ENCODE peak calls at places on chromosome 14, in six cellular contexts. One of them, this sample, is unnamed.

GRCh38 chr14:24673534-24674203 is 39.7 kb upstream of the GZMB start:
- DNase-seq in HepG2: no peak
- DNase-seq in A549: no peak
- DNase-seq in IMR-90: no peak
- DNase-seq in H1: no peak
- DNase-seq in GM12878: peak
- DNase-seq in this sample: no peak

GRCh38 chr14:106201376-106201775 is 675.0 kb downstream of the TMEM121 start:
- DNase-seq in A549: no peak
- DNase-seq in HepG2: no peak
- DNase-seq in GM12878: no peak
- DNase-seq in H1: no peak
- DNase-seq in IMR-90: no peak
- DNase-seq in this sample: no peak

GRCh38 chr14:60720962-60721330 is 3.2 kb downstream of the SIX4 start:
- DNase-seq in IMR-90: no peak
- DNase-seq in GM12878: no peak
- DNase-seq in H1: no peak
- DNase-seq in A549: no peak
- DNase-seq in HepG2: peak
- DNase-seq in this sample: no peak

GRCh38 chr14:38958589-38958988 is 144.4 kb downstream of the SEC23A start:
- DNase-seq in A549: no peak
- DNase-seq in GM12878: no peak
- DNase-seq in HepG2: no peak
- DNase-seq in H1: no peak
- DNase-seq in IMR-90: no peak
- DNase-seq in this sample: no peak

GRCh38 chr14:98234208-98234607 is 1037.8 kb downstream of the BCL11B start:
- DNase-seq in HepG2: no peak
- DNase-seq in H1: no peak
- DNase-seq in IMR-90: no peak
- DNase-seq in A549: no peak
- DNase-seq in GM12878: no peak
- DNase-seq in this sample: no peak

GRCh38 chr14:24398298-24398942 is 383 bp upstream of the NYNRIN start:
- DNase-seq in A549: no peak
- DNase-seq in IMR-90: no peak
- DNase-seq in GM12878: no peak
- DNase-seq in HepG2: no peak
- DNase-seq in H1: no peak
- DNase-seq in this sample: no peak

GRCh38 chr14:85159726-85160125 is 370.2 kb upstream of the FLRT2 start:
- DNase-seq in GM12878: no peak
- DNase-seq in HepG2: no peak
- DNase-seq in H1: no peak
- DNase-seq in IMR-90: no peak
- DNase-seq in A549: no peak
- DNase-seq in this sample: no peak

GRCh38 chr14:56196274-56196673 is 78.1 kb downstream of the PELI2 start:
- DNase-seq in H1: no peak
- DNase-seq in GM12878: no peak
- DNase-seq in HepG2: no peak
- DNase-seq in A549: no peak
- DNase-seq in IMR-90: peak
- DNase-seq in this sample: no peak

GRCh38 chr14:66003082-66003740 is 483.0 kb upstream of the CCDC196 start:
- DNase-seq in H1: no peak
- DNase-seq in A549: no peak
- DNase-seq in HepG2: no peak
- DNase-seq in IMR-90: no peak
- DNase-seq in GM12878: no peak
- DNase-seq in this sample: no peak

GRCh38 chr14:39318574-39318973 is 84.9 kb downstream of the MIA2 start:
- DNase-seq in H1: no peak
- DNase-seq in A549: no peak
- DNase-seq in GM12878: no peak
- DNase-seq in IMR-90: peak
- DNase-seq in HepG2: no peak
- DNase-seq in this sample: no peak

GRCh38 chr14:101182476-101182875 is 279.0 kb upstream of the RTL1 start:
- DNase-seq in A549: no peak
- DNase-seq in GM12878: no peak
- DNase-seq in IMR-90: no peak
- DNase-seq in HepG2: no peak
- DNase-seq in H1: no peak
- DNase-seq in this sample: no peak

GRCh38 chr14:92362781-92363235 is 39.8 kb downstream of the SLC24A4 start:
- DNase-seq in IMR-90: peak
- DNase-seq in GM12878: no peak
- DNase-seq in H1: no peak
- DNase-seq in HepG2: no peak
- DNase-seq in A549: peak
- DNase-seq in this sample: no peak

DNA sequence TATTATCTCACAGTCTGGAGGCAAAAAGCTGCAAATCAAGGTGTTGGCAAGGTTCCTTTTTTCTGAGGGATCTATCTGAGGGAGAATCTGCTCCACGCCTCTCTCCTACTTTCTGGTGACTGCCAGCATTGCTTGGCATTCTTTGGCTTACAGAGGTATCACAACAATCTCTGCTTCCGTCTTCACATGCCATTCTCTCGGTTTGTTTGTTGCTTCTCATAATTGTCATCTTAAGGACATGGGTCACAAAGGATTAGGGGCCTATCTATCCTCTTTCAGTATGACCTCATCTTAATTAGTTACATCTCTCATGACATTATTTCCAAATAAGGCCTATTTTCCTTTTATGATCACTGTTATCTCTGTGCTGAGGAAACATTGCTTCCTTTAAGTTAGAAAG is 345.0 kb downstream of the FOXG1 start:
- DNase-seq in IMR-90: no peak
- DNase-seq in HepG2: no peak
- DNase-seq in H1: no peak
- DNase-seq in A549: no peak
- DNase-seq in GM12878: no peak
- DNase-seq in this sample: no peak
- TF ChIP-seq RFX5 in IMR-90: no peak
- TF ChIP-seq RFX5 in HepG2: no peak
- TF ChIP-seq RFX5 in H1: no peak
- TF ChIP-seq RFX5 in A549: no peak
- TF ChIP-seq RFX5 in GM12878: no peak
- TF ChIP-seq RFX5 in this sample: no peak

GRCh38 chr14:53955671-53956426 is 776 bp downstream of the BMP4 start:
- DNase-seq in H1: no peak
- DNase-seq in HepG2: peak
- DNase-seq in IMR-90: no peak
- DNase-seq in A549: no peak
- DNase-seq in GM12878: no peak
- DNase-seq in this sample: no peak

GRCh38 chr14:53955234-53955556 is 1.4 kb downstream of the BMP4 start:
- DNase-seq in A549: no peak
- DNase-seq in HepG2: no peak
- DNase-seq in GM12878: no peak
- DNase-seq in IMR-90: no peak
- DNase-seq in H1: no peak
- DNase-seq in this sample: no peak

GRCh38 chr14:53957739-53958138 is 1.1 kb upstream of the BMP4 start:
- DNase-seq in GM12878: no peak
- DNase-seq in A549: no peak
- DNase-seq in IMR-90: no peak
- DNase-seq in H1: no peak
- DNase-seq in HepG2: peak
- DNase-seq in this sample: no peak

GRCh38 chr14:53954551-53955233 is 1.9 kb downstream of the BMP4 start:
- DNase-seq in A549: no peak
- DNase-seq in IMR-90: peak
- DNase-seq in H1: no peak
- DNase-seq in HepG2: no peak
- DNase-seq in GM12878: no peak
- DNase-seq in this sample: no peak

GRCh38 chr14:53956427-53957201 is at the start of gene BMP4:
- DNase-seq in HepG2: peak
- DNase-seq in GM12878: no peak
- DNase-seq in IMR-90: peak
- DNase-seq in A549: no peak
- DNase-seq in H1: peak
- DNase-seq in this sample: peak
- TF ChIP-seq POLR2A in HepG2: peak
- TF ChIP-seq POLR2A in GM12878: peak
- TF ChIP-seq POLR2A in IMR-90: no peak
- TF ChIP-seq POLR2A in A549: peak
- TF ChIP-seq POLR2A in H1: no peak
- TF ChIP-seq POLR2A in this sample: no peak

GRCh38 chr14:95707327-95707726 is 6.6 kb downstream of the TCL1A start:
- DNase-seq in GM12878: no peak
- DNase-seq in HepG2: no peak
- DNase-seq in H1: no peak
- DNase-seq in IMR-90: no peak
- DNase-seq in A549: no peak
- DNase-seq in this sample: no peak

GRCh38 chr14:95703341-95703740 is 10.6 kb downstream of the TCL1A start:
- DNase-seq in IMR-90: no peak
- DNase-seq in HepG2: no peak
- DNase-seq in GM12878: no peak
- DNase-seq in A549: no peak
- DNase-seq in H1: no peak
- DNase-seq in this sample: no peak

GRCh38 chr14:95703805-95704204 is 10.1 kb downstream of the TCL1A start:
- DNase-seq in H1: no peak
- DNase-seq in GM12878: no peak
- DNase-seq in HepG2: no peak
- DNase-seq in IMR-90: no peak
- DNase-seq in A549: no peak
- DNase-seq in this sample: no peak

GRCh38 chr14:95701846-95702221 is 12.1 kb downstream of the TCL1A start:
- DNase-seq in H1: no peak
- DNase-seq in IMR-90: no peak
- DNase-seq in A549: no peak
- DNase-seq in HepG2: no peak
- DNase-seq in GM12878: no peak
- DNase-seq in this sample: no peak

DNA sequence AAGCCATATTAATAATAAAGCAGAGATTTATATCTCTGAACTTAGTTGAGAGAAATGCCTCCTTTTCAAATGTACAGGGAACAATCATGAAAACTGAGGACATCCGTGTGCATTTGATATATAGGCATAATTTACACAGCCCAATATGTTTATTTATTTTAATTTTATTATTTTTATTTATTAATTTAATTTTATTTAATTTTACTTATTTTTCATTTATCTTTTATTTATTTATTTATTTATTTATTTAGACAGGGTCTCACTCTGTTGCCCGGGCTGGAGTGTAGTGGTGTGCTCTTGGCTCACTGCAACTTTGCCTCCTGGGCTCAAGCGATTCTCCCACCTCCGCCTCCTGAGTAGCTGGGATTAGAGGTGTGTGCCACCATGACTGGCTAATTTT is 8.4 kb downstream of the TCL1A start:
- DNase-seq in IMR-90: no peak
- DNase-seq in A549: no peak
- DNase-seq in GM12878: no peak
- DNase-seq in H1: no peak
- DNase-seq in HepG2: no peak
- DNase-seq in this sample: no peak
- H3K27ac ChIP-seq in IMR-90: no peak
- H3K27ac ChIP-seq in A549: no peak
- H3K27ac ChIP-seq in GM12878: no peak
- H3K27ac ChIP-seq in H1: no peak
- H3K27ac ChIP-seq in HepG2: no peak
- H3K27ac ChIP-seq in this sample: no peak

DNA sequence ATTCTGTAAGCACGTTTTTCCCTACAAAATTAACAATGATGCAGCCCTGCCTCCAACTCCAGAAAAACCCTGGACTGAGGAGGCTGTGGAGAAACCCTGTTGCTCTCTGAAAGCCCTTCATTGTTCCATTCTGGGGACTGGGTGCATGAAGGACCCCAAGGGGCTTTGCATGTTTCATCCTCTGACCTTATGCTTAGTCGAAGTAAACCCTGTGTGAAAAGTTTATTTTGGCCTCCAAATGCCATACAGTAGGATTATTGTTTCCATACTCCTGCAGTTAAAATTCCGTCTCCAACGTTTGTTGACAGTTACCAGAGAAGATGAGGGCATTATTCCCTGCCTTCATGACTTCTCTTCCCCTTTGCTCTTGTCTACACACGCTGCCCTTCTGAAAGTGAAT is 46.0 kb downstream of the CKB start:
- DNase-seq in H1: no peak
- DNase-seq in GM12878: no peak
- DNase-seq in IMR-90: no peak
- DNase-seq in HepG2: no peak
- DNase-seq in A549: no peak
- DNase-seq in this sample: no peak
- TF ChIP-seq RFX5 in H1: no peak
- TF ChIP-seq RFX5 in GM12878: no peak
- TF ChIP-seq RFX5 in IMR-90: no peak
- TF ChIP-seq RFX5 in HepG2: no peak
- TF ChIP-seq RFX5 in A549: no peak
- TF ChIP-seq RFX5 in this sample: no peak

GRCh38 chr14:68817513-68818212 is 24.8 kb upstream of the ZFP36L1 start:
- DNase-seq in A549: no peak
- DNase-seq in H1: no peak
- DNase-seq in GM12878: no peak
- DNase-seq in IMR-90: no peak
- DNase-seq in HepG2: no peak
- DNase-seq in this sample: no peak

GRCh38 chr14:68816183-68816942 is 23.5 kb upstream of the ZFP36L1 start:
- DNase-seq in A549: peak
- DNase-seq in H1: no peak
- DNase-seq in GM12878: no peak
- DNase-seq in HepG2: peak
- DNase-seq in IMR-90: peak
- DNase-seq in this sample: peak

GRCh38 chr14:68819260-68819691 is 26.4 kb upstream of the ZFP36L1 start:
- DNase-seq in H1: no peak
- DNase-seq in HepG2: no peak
- DNase-seq in IMR-90: peak
- DNase-seq in A549: no peak
- DNase-seq in GM12878: no peak
- DNase-seq in this sample: peak

GRCh38 chr14:68815288-68816182 is 22.7 kb upstream of the ZFP36L1 start:
- DNase-seq in IMR-90: no peak
- DNase-seq in A549: no peak
- DNase-seq in H1: no peak
- DNase-seq in GM12878: no peak
- DNase-seq in HepG2: no peak
- DNase-seq in this sample: no peak

GRCh38 chr14:68816943-68817430 is 24.1 kb upstream of the ZFP36L1 start:
- DNase-seq in HepG2: no peak
- DNase-seq in IMR-90: no peak
- DNase-seq in A549: no peak
- DNase-seq in GM12878: no peak
- DNase-seq in H1: no peak
- DNase-seq in this sample: no peak
- TF ChIP-seq POLR2A in HepG2: no peak
- TF ChIP-seq POLR2A in IMR-90: no peak
- TF ChIP-seq POLR2A in A549: no peak
- TF ChIP-seq POLR2A in GM12878: no peak
- TF ChIP-seq POLR2A in H1: no peak
- TF ChIP-seq POLR2A in this sample: no peak